ENCODE peak calls at places on chromosomes 4 and X, in four cellular contexts. W is stimulated activated CD4-positive, alpha-beta T cell treated with anti-CD3 and anti-CD28 coated beads, TNF-alpha, amount 100 ng/mL, for 4 hours; V is fibroblast of pulmonary artery; F is tibial nerve. T is an unnamed sample.

GRCh38 chr4:108794136-108794535 is 31.3 kb upstream of the ETNPPL start:
- DNase-seq in W (no peak), V (peak), F (no peak), T (no peak)

GRCh38 chr4:91851456-91851855 is 452.3 kb upstream of the GRID2 start:
- DNase-seq in V (no peak), F (no peak), W (no peak), T (no peak)

GRCh38 chrX:81201692-81202412 is at the start of the genes HMGN5 and SH3BGRL:
- DNase-seq in V (peak), W (peak), F (peak), T (peak)

GRCh38 chr4:168360271-168360670 is 41.7 kb upstream of the DDX60 start:
- DNase-seq in F (no peak), V (no peak), W (no peak), T (no peak)

GRCh38 chrX:30283456-30284200 is 25.6 kb downstream of the NR0B1 start:
- DNase-seq in V (peak), W (no peak), F (no peak), T (peak)

GRCh38 chr4:159103406-159104131 is 690 bp downstream of the RAPGEF2 start:
- DNase-seq in F (peak), W (no peak), V (peak), T (no peak)

GRCh38 chr4:89539797-89540711 is 232.5 kb upstream of the GPRIN3 start:
- DNase-seq in W (no peak), V (peak), F (no peak), T (no peak)

GRCh38 chr4:159764343-159764952 is 661.6 kb downstream of the RAPGEF2 start:
- DNase-seq in F (peak), W (no peak), V (peak), T (peak)

GRCh38 chr4:12635629-12636028 is 848.5 kb downstream of the RAB28 start:
- DNase-seq in F (no peak), W (no peak), V (no peak), T (no peak)

GRCh38 chrX:45850197-45850774 is 649.6 kb upstream of the DIPK2B start:
- DNase-seq in F (no peak), W (peak), V (no peak), T (no peak)

GRCh38 chr4:182925298-182925738 is 8.1 kb upstream of the DCTD start:
- DNase-seq in V (peak), F (peak), W (peak), T (no peak)

GRCh38 chr4:185587444-185588161 is 52.3 kb upstream of the PDLIM3 start:
- DNase-seq in V (peak), F (no peak), W (peak), T (no peak)